ENCODE peak calls at places on chromosome 7, in five cellular contexts. H, V, M, O and S are unnamed samples.
A peak's percentile ranks its signal among the peaks of the same experiment; 100 is the strongest.

GRCh38 chr7:52648903-52649302 is 386.5 kb upstream of the POM121L12 start:
- DNase-seq in O (no peak), H (no peak), V (no peak), M (no peak), S (no peak)

GRCh38 chr7:70487526-70488285 is 644.2 kb upstream of the GALNT17 start:
- DNase-seq in O (no peak), V (no peak), M (no peak), H (no peak), S (no peak)

GRCh38 chr7:66500087-66500486 is 128.6 kb upstream of the KCTD7 start:
- DNase-seq in O (no peak), H (peak; percentile 24), M (no peak), V (no peak), S (no peak)

GRCh38 chr7:123712619-123713018 is 36.2 kb downstream of the WASL start:
- DNase-seq in V (no peak), O (no peak), M (no peak), H (peak; percentile 41), S (peak; percentile 46)

GRCh38 chr7:4191046-4191445 is 491.0 kb upstream of the FOXK1 start:
- DNase-seq in O (no peak), V (no peak), M (no peak), H (no peak), S (no peak)

GRCh38 chr7:139441961-139442360 is 41.5 kb downstream of the KLRG2 start:
- DNase-seq in H (no peak), M (no peak), V (no peak), O (no peak), S (no peak)

GRCh38 chr7:96708872-96709271 is 774 bp downstream of the SEM1 start:
- DNase-seq in V (no peak), H (no peak), O (no peak), M (no peak), S (no peak)

GRCh38 chr7:36034020-36034419 is 119.0 kb upstream of the EEPD1 start:
- DNase-seq in O (no peak), M (no peak), V (no peak), H (peak; percentile 91), S (peak; percentile 87)

GRCh38 chr7:116315293-116315692 is 105.0 kb downstream of the TES start:
- DNase-seq in V (no peak), O (no peak), H (no peak), M (no peak), S (peak; percentile 45)

GRCh38 chr7:84331665-84332064 is 137.1 kb upstream of the SEMA3A start:
- DNase-seq in O (no peak), H (no peak), V (no peak), M (no peak), S (no peak)

GRCh38 chr7:28919510-28919909 is 38.6 kb downstream of the TRIL start:
- DNase-seq in V (no peak), H (no peak), O (no peak), M (no peak), S (no peak)